ENCODE peak calls at places on chromosome 17, in eight cellular contexts. V, C, S, P, L, N, E and A are unnamed samples.

GRCh38 chr17:30605027-30605426 is 127.8 kb downstream of the GOSR1 start:
- DNase-seq in S (no peak), E (no peak), L (no peak), N (no peak), P (no peak), C (no peak), V (no peak), A (no peak)

GRCh38 chr17:7097940-7098339 is 16.7 kb downstream of the ASGR2 start:
- DNase-seq in V (no peak), L (no peak), S (no peak), N (no peak), E (no peak), P (no peak), C (no peak), A (no peak)

GRCh38 chr17:72502940-72503341 is 382.1 kb downstream of the SOX9 start:
- DNase-seq in N (no peak), E (no peak), L (no peak), V (no peak), C (no peak), P (no peak), S (no peak), A (no peak)

GRCh38 chr17:39191750-39192510 is 5.5 kb downstream of the CACNB1 start:
- DNase-seq in C (peak), S (no peak), L (no peak), E (no peak), N (no peak), V (no peak), P (no peak), A (no peak)

GRCh38 chr17:35449371-35449931 is 885 bp upstream of the SLFN13 start:
- DNase-seq in V (peak), E (no peak), N (peak), L (no peak), C (peak), S (no peak), P (peak), A (no peak)

GRCh38 chr17:38687291-38687690 is 12.5 kb upstream of the EPOP start:
- DNase-seq in L (no peak), V (no peak), S (no peak), E (no peak), P (no peak), N (no peak), C (no peak), A (no peak)

GRCh38 chr17:79811888-79812205 is 15.0 kb upstream of the CBX8 start:
- DNase-seq in S (no peak), P (no peak), V (no peak), N (no peak), L (no peak), C (no peak), E (no peak), A (no peak)

GRCh38 chr17:72710834-72711233 is 381.7 kb downstream of the SLC39A11 start:
- DNase-seq in L (no peak), V (no peak), N (no peak), E (no peak), S (no peak), P (no peak), C (no peak), A (no peak)

GRCh38 chr17:61376931-61377838 is 22.5 kb upstream of the TBX2 start:
- DNase-seq in P (no peak), V (no peak), C (no peak), N (no peak), L (no peak), S (no peak), E (no peak), A (no peak)